ENCODE peak calls at places on chromosomes 1 and 21, in ten cellular contexts. U is foreskin fibroblast, D is fibroblast of lung, F is coronary artery, E is PC-9, J is endothelial cell, R is uterus, T is HFF-Myc, A is Peyer's patch, O is A549. G is an unnamed sample.

GRCh38 chr1:219507432-219507831 is 105.5 kb downstream of the ZC3H11B start:
- DNase-seq in U (no peak), D (no peak), F (no peak), E (no peak), J (no peak), R (no peak), T (peak), A (no peak), O (no peak), G (no peak)

GRCh38 chr1:5648410-5649165 is 343.6 kb downstream of the NPHP4 start:
- DNase-seq in U (no peak), D (no peak), F (no peak), E (no peak), J (no peak), R (no peak), T (no peak), A (no peak), O (no peak), G (no peak)

GRCh38 chr1:227242811-227243682 is 75.2 kb downstream of the CDC42BPA start:
- DNase-seq in U (no peak), D (no peak), F (no peak), E (no peak), J (no peak), R (no peak), T (no peak), A (no peak), O (no peak), G (no peak)

GRCh38 chr21:25735221-25735894 is 586 bp downstream of the GABPA start:
- DNase-seq in U (peak), D (peak), F (peak), E (peak), J (peak), R (peak), T (peak), A (peak), O (peak), G (peak)

GRCh38 chr1:57621776-57622175 is 197.9 kb upstream of the DAB1 start:
- DNase-seq in U (no peak), D (no peak), F (no peak), E (no peak), J (no peak), R (no peak), T (no peak), A (no peak), O (no peak), G (no peak)

GRCh38 chr1:63854091-63854490 is 80.3 kb downstream of the ROR1 start:
- DNase-seq in U (no peak), D (no peak), F (no peak), E (no peak), J (no peak), R (no peak), T (no peak), A (no peak), O (no peak), G (no peak)

GRCh38 chr1:63621698-63622097 is 28.5 kb downstream of the PGM1 start:
- DNase-seq in U (peak), D (peak), F (no peak), E (no peak), J (no peak), R (peak), T (no peak), A (no peak), O (no peak), G (no peak)

GRCh38 chr1:236979149-236979890 is 24.9 kb downstream of the MT1HL1 start:
- DNase-seq in U (no peak), D (no peak), F (no peak), E (no peak), J (no peak), R (no peak), T (no peak), A (no peak), O (no peak), G (no peak)

GRCh38 chr1:153679337-153680119 is 1.0 kb downstream of the NPR1 start:
- DNase-seq in U (no peak), D (no peak), F (no peak), E (no peak), J (peak), R (no peak), T (no peak), A (no peak), O (no peak), G (peak)

GRCh38 chr1:31545927-31546540 is 30.3 kb upstream of the TINAGL1 start:
- DNase-seq in U (no peak), D (no peak), F (no peak), E (no peak), J (no peak), R (no peak), T (no peak), A (no peak), O (no peak), G (no peak)

GRCh38 chr1:110407260-110408210 is at the start of gene LAMTOR5:
- DNase-seq in U (peak), D (peak), F (peak), E (peak), J (peak), R (peak), T (peak), A (peak), O (peak), G (peak)

GRCh38 chr1:110408488-110408887 is 994 bp upstream of the LAMTOR5 start:
- DNase-seq in U (no peak), D (no peak), F (no peak), E (no peak), J (no peak), R (no peak), T (no peak), A (no peak), O (no peak), G (no peak)

GRCh38 chr1:110411173-110411572 is 3.7 kb upstream of the LAMTOR5 start:
- DNase-seq in U (no peak), D (no peak), F (no peak), E (no peak), J (no peak), R (no peak), T (no peak), A (no peak), O (no peak), G (no peak)

GRCh38 chr1:110412576-110412975 is 5.1 kb upstream of the LAMTOR5 start:
- DNase-seq in U (peak), D (peak), F (no peak), E (peak), J (peak), R (peak), T (no peak), A (peak), O (peak), G (peak)
- TF ChIP-seq CTCF in U (peak), D (peak), F (no peak), E (peak), J (peak), R (peak), T (peak), A (peak), O (peak), G (peak)

GRCh38 chr1:229839800-229840199 is 213.8 kb downstream of the URB2 start:
- DNase-seq in U (no peak), D (no peak), F (no peak), E (no peak), J (no peak), R (no peak), T (no peak), A (no peak), O (no peak), G (no peak)
- TF ChIP-seq CTCF in U (no peak), D (no peak), F (no peak), E (no peak), J (no peak), R (no peak), T (no peak), A (no peak), O (no peak), G (no peak)

GRCh38 chr1:39494671-39495410 is 3.4 kb downstream of the BMP8A start:
- DNase-seq in U (no peak), D (no peak), F (no peak), E (no peak), J (no peak), R (no peak), T (no peak), A (no peak), O (no peak), G (no peak)
- TF ChIP-seq CTCF in U (no peak), D (no peak), F (no peak), E (no peak), J (no peak), R (no peak), T (no peak), A (no peak), O (no peak), G (no peak)

GRCh38 chr1:28580706-28581530 is 11.1 kb upstream of the RAB42 start:
- DNase-seq in U (peak), D (peak), F (no peak), E (peak), J (no peak), R (no peak), T (no peak), A (peak), O (no peak), G (peak)
- TF ChIP-seq CTCF in U (no peak), D (no peak), F (no peak), E (no peak), J (no peak), R (no peak), T (no peak), A (no peak), O (no peak), G (no peak)

GRCh38 chr1:83905315-83905907 is 93.5 kb downstream of the TTLL7 start:
- DNase-seq in U (no peak), D (no peak), F (no peak), E (no peak), J (peak), R (no peak), T (no peak), A (no peak), O (no peak), G (peak)
- TF ChIP-seq CTCF in U (peak), D (peak), F (no peak), E (peak), J (peak), R (peak), T (peak), A (peak), O (peak), G (no peak)

DNA sequence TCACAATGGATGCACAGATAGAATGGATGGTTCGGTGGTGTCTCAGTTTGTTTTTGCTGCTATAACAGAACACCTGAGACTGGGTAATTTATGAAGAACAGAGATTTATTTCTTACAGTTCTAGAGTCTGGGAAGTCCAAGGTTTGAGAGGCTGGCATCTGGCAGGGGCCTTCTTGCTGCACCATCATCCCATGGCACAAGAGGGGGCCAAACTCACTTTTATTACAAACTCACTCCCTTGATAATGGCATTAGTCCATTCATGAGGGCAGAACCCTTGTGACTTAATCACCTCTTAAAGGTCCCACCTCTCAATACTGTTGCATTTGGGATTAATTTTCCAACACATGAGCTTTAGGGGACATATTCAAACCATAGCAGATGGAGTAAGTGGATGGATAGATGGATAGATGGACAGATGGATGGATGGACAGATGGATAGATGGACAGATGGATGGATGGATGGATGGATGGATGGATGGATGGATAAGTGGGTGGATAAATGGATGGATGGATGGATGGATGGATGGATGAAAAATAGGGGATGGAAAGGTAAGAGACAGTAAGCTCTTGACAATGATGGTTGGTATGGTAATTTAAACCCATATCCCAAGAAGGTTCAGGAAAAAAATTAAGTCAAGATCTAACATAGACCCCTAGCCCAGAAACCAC is 16.5 kb downstream of the CAMK2N1 start:
- DNase-seq in U (no peak), D (no peak), F (no peak), E (no peak), J (no peak), R (no peak), T (no peak), A (no peak), O (no peak), G (no peak)
- TF ChIP-seq CTCF in U (no peak), D (no peak), F (no peak), E (no peak), J (no peak), R (peak), T (no peak), A (no peak), O (peak), G (no peak)

GRCh38 chr21:36245115-36245514 is 74.9 kb upstream of the MORC3 start:
- DNase-seq in U (no peak), D (no peak), F (no peak), E (no peak), J (no peak), R (no peak), T (no peak), A (no peak), O (no peak), G (no peak)

GRCh38 chr21:36247316-36247715 is 72.7 kb upstream of the MORC3 start:
- DNase-seq in U (no peak), D (peak), F (no peak), E (no peak), J (no peak), R (no peak), T (no peak), A (no peak), O (no peak), G (no peak)

GRCh38 chr21:36241717-36242116 is 78.3 kb upstream of the MORC3 start:
- DNase-seq in U (no peak), D (no peak), F (no peak), E (no peak), J (no peak), R (no peak), T (no peak), A (no peak), O (no peak), G (no peak)

GRCh38 chr21:36246080-36246631 is 73.8 kb upstream of the MORC3 start:
- DNase-seq in U (no peak), D (peak), F (no peak), E (peak), J (no peak), R (no peak), T (no peak), A (no peak), O (no peak), G (peak)

DNA sequence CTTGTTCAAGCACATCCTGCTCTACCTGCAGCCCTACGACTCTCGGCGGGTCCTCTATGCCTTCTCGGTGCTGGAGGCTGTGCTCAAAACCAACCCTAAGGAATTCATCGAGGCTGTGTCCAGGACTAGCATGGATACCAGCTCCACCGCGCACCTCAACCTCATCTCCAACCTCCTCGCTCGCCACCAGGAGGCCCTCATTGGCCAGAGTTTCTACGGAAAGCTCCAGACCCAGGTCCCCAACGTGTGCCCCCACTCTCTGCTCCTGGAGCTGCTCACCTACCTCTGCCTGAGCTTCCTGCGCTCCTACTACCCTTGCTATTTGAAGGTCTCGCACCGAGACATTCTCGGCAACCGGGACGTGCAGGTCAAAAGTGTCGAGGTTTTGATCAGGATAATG is 74.3 kb upstream of the MORC3 start:
- DNase-seq in U (no peak), D (no peak), F (no peak), E (no peak), J (no peak), R (no peak), T (no peak), A (no peak), O (no peak), G (no peak)
- TF ChIP-seq CTCF in U (no peak), D (no peak), F (no peak), E (no peak), J (no peak), R (no peak), T (no peak), A (no peak), O (no peak), G (no peak)

DNA sequence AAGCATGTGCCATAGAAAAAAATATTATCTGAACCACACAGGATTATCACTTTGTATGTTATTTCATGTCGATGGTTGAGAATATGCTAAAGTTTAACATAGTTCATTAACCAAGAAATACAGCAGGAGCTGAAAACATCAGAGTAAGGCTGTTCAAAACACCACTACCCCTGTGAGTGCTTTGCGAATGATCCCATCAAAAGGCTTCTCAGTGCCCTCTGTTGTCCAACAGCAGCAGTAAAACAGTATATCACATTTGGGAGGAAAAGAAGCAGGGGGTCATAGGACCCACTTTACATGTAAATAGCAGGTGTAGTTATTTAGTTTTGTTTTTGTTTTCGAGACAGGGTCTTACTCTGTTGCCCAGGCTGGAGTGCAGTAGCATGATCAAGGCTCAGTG is 289.4 kb upstream of the FMN2 start:
- DNase-seq in U (no peak), D (no peak), F (no peak), E (no peak), J (no peak), R (no peak), T (no peak), A (no peak), O (no peak), G (no peak)
- TF ChIP-seq CTCF in U (no peak), D (no peak), F (no peak), E (no peak), J (no peak), R (no peak), T (no peak), A (no peak), O (no peak), G (no peak)

DNA sequence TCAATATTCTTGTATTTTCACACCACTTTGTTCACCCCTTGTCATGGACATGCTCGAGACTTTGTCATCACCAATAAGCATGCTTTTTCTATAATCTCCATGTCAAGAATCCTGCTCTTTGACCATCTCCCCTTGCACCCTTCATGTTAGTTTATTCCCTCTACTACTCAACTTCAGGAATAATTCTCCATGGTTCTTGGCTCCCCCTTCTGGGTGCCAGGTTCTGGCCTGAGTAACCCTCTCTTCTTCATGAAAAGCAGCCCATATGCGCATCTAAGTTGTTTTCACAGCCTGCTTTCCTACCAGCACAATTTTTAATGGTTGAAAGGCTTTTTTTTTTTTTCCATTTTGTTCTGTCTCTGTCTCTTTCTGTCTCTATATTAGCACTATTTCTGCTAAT is 160.7 kb downstream of the LEPR start:
- DNase-seq in U (peak), D (no peak), F (no peak), E (no peak), J (no peak), R (no peak), T (no peak), A (no peak), O (no peak), G (peak)
- TF ChIP-seq CTCF in U (peak), D (peak), F (no peak), E (no peak), J (no peak), R (no peak), T (peak), A (no peak), O (no peak), G (no peak)

G was measured in Calu3.